ENCODE peak calls at places on chromosomes 12 and 14, in six cellular contexts. G is esophagus squamous epithelium; S is mammary epithelial cell; E is GM23338; J is CD8-positive, alpha-beta T cell; I is thyroid gland. C is an unnamed sample.

GRCh38 chr12:7937867-7938506 is 2.0 kb upstream of the SLC2A3 start:
- DNase-seq in G (no peak), S (no peak), E (peak; percentile 53), J (no peak), I (no peak), C (no peak)

GRCh38 chr12:43973993-43974392 is 138.1 kb downstream of the TMEM117 start:
- DNase-seq in G (no peak), S (no peak), E (no peak), J (no peak), I (no peak), C (no peak)

GRCh38 chr14:103576371-103577024 is 13.7 kb downstream of the COA8 start:
- DNase-seq in G (no peak), S (peak; percentile 83), E (peak; percentile 53), J (no peak), I (peak; percentile 99), C (peak; percentile 89)

GRCh38 chr12:68930178-68930577 is 2.8 kb downstream of the CPM start:
- DNase-seq in G (no peak), S (no peak), E (no peak), J (no peak), I (no peak), C (peak; percentile 15)

GRCh38 chr12:67077617-67078016 is 191.5 kb upstream of the CAND1 start:
- DNase-seq in G (no peak), S (peak; percentile 91), E (no peak), J (no peak), I (no peak), C (peak; percentile 88)

GRCh38 chr14:23910081-23910875 is 43.3 kb upstream of the DHRS4 start:
- DNase-seq in G (no peak), S (peak; percentile 53), E (peak; percentile 94), J (no peak), I (peak; percentile 64), C (peak; percentile 79)

GRCh38 chr14:74868739-74869138 is 7.2 kb downstream of the PROX2 start:
- DNase-seq in G (no peak), S (no peak), E (no peak), J (no peak), I (no peak), C (no peak)

GRCh38 chr14:100077441-100077840 is 12.2 kb downstream of the EVL start:
- DNase-seq in G (no peak), S (no peak), E (no peak), J (no peak), I (no peak), C (no peak)

GRCh38 chr12:105674871-105675699 is 344.6 kb downstream of the C12orf75 start:
- DNase-seq in G (no peak), S (no peak), E (no peak), J (no peak), I (no peak), C (no peak)

GRCh38 chr12:100953677-100954076 is 159.1 kb downstream of the ANO4 start:
- DNase-seq in G (no peak), S (no peak), E (peak; percentile 76), J (no peak), I (no peak), C (no peak)

GRCh38 chr12:92912052-92912451 is 17.0 kb downstream of the EEA1 start:
- DNase-seq in G (no peak), S (peak; percentile 99), E (no peak), J (no peak), I (no peak), C (no peak)

GRCh38 chr12:19437996-19438395 is 1.3 kb upstream of the AEBP2 start:
- DNase-seq in G (no peak), S (no peak), E (peak; percentile 80), J (no peak), I (no peak), C (no peak)

GRCh38 chr14:92638266-92638665 is 110.2 kb downstream of the LGMN start:
- DNase-seq in G (no peak), S (no peak), E (no peak), J (no peak), I (no peak), C (no peak)

GRCh38 chr14:90274808-90275454 is 18.6 kb downstream of the PSMC1 start:
- DNase-seq in G (no peak), S (peak; percentile 69), E (no peak), J (no peak), I (no peak), C (no peak)

GRCh38 chr14:77498120-77498979 is at the start of gene ISM2:
- DNase-seq in G (no peak), S (peak; percentile 34), E (peak; percentile 78), J (peak; percentile 17), I (peak; percentile 47), C (peak; percentile 44)

GRCh38 chr12:4962539-4963486 is 53.1 kb downstream of the KCNA1 start:
- DNase-seq in G (no peak), S (no peak), E (no peak), J (no peak), I (no peak), C (peak; percentile 24)

GRCh38 chr12:45215419-45216296 is at the start of gene ANO6:
- DNase-seq in G (peak; percentile 29), S (peak; percentile 88), E (peak; percentile 88), J (peak; percentile 60), I (peak; percentile 87), C (peak; percentile 90)

GRCh38 chr12:31118347-31118830 is 44.7 kb downstream of the DDX11 start:
- DNase-seq in G (no peak), S (no peak), E (peak; percentile 66), J (no peak), I (no peak), C (no peak)

GRCh38 chr12:31120392-31121008 is 46.8 kb downstream of the DDX11 start:
- DNase-seq in G (no peak), S (no peak), E (peak; percentile 53), J (no peak), I (no peak), C (no peak)

GRCh38 chr12:31119531-31120211 is 46.0 kb downstream of the DDX11 start:
- DNase-seq in G (no peak), S (no peak), E (no peak), J (no peak), I (no peak), C (no peak)

GRCh38 chr12:31118831-31119530 is 45.3 kb downstream of the DDX11 start:
- DNase-seq in G (no peak), S (no peak), E (peak; percentile 92), J (no peak), I (peak; percentile 46), C (no peak)

DNA sequence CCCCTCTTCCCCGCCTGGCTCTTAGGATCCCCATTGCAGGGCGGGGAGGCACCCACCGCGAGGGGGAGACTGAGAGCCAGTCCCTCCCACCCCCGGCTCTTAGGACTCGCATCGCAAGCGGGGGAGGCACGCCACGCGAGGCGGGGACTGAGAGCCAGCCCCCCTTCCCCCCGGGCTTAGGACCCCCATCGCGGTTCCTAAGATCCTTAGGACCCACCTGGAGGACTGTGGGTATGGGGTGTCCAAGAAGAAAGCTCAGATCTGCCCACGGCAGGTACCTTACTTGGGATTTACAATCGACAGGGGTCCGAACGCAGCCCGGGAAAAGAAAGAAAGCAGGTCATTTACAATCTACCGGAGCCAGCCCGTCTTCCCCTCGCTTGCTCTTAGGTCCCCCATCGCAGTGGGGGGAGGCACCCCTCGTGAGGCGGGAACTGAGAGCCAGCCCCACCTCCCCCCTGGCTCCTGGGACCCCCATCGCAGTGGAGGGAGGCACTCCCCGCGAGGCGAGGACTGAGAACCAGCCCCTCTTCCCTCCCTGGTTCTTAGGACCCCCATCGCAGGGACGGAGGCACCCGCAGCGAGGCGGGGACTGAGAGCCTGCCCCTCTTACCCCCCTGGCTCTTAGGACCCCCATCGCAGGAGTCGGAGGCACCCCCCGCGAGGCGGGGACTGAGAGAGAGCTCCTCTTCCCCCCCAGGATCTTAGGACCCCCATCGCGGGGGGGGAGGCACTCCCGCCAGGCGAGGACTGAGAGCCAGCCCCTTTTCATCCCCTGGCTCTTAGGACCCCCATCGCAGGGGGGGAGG is 43.7 kb downstream of the DDX11 start:
- DNase-seq in G (no peak), S (peak; percentile 39), E (peak; percentile 69), J (peak; percentile 51), I (peak; percentile 43), C (peak; percentile 61)
- H3K4me3 ChIP-seq in G (peak overlapping the region; percentile 21), S (peak overlapping the region; percentile 41), E (peak overlapping the region; percentile 69), J (peak overlapping the region; percentile 52), I (peak overlapping the region; percentile 13), C (peak overlapping the region; percentile 71)

GRCh38 chr12:99521664-99522063 is 125.9 kb upstream of the GARIN6 start:
- DNase-seq in G (no peak), S (no peak), E (no peak), J (no peak), I (no peak), C (no peak)

GRCh38 chr12:99523853-99524252 is 123.7 kb upstream of the GARIN6 start:
- DNase-seq in G (no peak), S (no peak), E (no peak), J (no peak), I (no peak), C (peak; percentile 53)

GRCh38 chr12:99522456-99522855 is 125.1 kb upstream of the GARIN6 start:
- DNase-seq in G (no peak), S (no peak), E (no peak), J (no peak), I (no peak), C (peak; percentile 19)
- H3K4me3 ChIP-seq in G (no peak overlapping the region), S (no peak overlapping the region), E (no peak overlapping the region), J (no peak overlapping the region), I (no peak overlapping the region), C (no peak overlapping the region)

GRCh38 chr12:1918081-1918874 is at the start of gene CACNA2D4:
- DNase-seq in G (no peak), S (no peak), E (no peak), J (no peak), I (no peak), C (no peak)
- H3K4me3 ChIP-seq in G (no peak within 1 kb of the TSS), S (no peak within 1 kb of the TSS), E (no peak within 1 kb of the TSS), J (no peak within 1 kb of the TSS), I (no peak within 1 kb of the TSS), C (no peak within 1 kb of the TSS)

DNA sequence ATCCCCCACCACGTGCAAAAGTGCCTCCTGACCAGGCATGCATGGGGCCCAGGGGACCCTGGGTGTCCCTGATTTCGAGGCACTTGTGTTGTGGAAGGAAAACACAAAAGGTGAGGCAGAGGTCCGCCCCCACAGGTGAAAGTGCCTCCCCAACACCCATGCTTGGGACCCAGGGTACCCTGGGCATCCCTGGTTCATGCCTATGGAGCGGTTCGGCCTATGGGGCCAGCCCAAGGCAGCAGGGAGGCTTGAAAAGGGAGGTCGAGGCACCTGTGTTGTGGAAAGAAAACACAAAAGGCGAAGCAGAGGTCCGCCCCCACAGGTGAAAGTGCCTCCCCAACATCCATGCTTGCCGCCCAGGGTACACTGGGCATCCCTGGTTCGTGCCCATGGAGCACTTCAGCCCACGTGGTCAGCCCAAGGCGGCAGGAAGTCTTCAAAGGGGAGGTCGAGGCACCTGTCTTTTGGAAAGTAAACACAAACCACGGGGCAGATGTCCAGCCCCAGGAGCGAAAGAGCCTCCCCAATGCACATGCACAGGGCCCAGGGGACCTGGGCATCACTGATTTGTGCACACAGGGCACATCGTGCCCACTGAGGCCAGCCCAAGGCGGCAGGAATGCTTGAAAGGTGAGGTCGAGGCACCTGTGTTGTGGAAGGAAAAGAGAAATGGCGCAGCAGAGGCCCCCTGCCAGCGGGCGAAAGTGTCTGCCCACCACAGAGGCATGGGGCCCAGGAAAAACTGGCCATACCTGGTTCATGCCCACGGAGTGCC is 375.5 kb downstream of the ALG10 start:
- DNase-seq in G (no peak), S (no peak), E (no peak), J (no peak), I (no peak), C (no peak)
- H3K4me3 ChIP-seq in G (no peak overlapping the region), S (no peak overlapping the region), E (no peak overlapping the region), J (no peak overlapping the region), I (no peak overlapping the region), C (no peak overlapping the region)